ENCODE peak calls at places on chromosomes 5 and 9, in ten cellular contexts. C, I, E, Y, U, A, M, Q, B and F are unnamed samples.

GRCh38 chr5:142601432-142601831 is 84.5 kb downstream of the FGF1 start:
- DNase-seq in C (peak), I (no peak), E (no peak), Y (no peak), U (peak), A (no peak), M (no peak), Q (no peak), B (no peak), F (no peak)

GRCh38 chr9:98804083-98804482 is 3.4 kb upstream of the GALNT12 start:
- DNase-seq in C (no peak), I (no peak), E (no peak), Y (peak), U (no peak), A (no peak), M (no peak), Q (no peak), B (no peak), F (no peak)

GRCh38 chr5:171127314-171127713 is 181.7 kb upstream of the TLX3 start:
- DNase-seq in C (no peak), I (no peak), E (no peak), Y (no peak), U (no peak), A (no peak), M (no peak), Q (no peak), B (no peak), F (no peak)

GRCh38 chr5:129135633-129136032 is 41.1 kb downstream of the ISOC1 start:
- DNase-seq in C (peak), I (no peak), E (no peak), Y (no peak), U (no peak), A (no peak), M (no peak), Q (no peak), B (no peak), F (peak)

GRCh38 chr5:73515232-73515631 is 17.0 kb downstream of the BTF3 start:
- DNase-seq in C (no peak), I (no peak), E (no peak), Y (peak), U (no peak), A (no peak), M (no peak), Q (no peak), B (no peak), F (no peak)

GRCh38 chr5:173592050-173592669 is 24.3 kb downstream of the BOD1 start:
- DNase-seq in C (no peak), I (no peak), E (no peak), Y (no peak), U (peak), A (no peak), M (no peak), Q (no peak), B (no peak), F (no peak)

GRCh38 chr9:94973491-94973941 is 247.0 kb downstream of the AOPEP start:
- DNase-seq in C (no peak), I (no peak), E (peak), Y (no peak), U (no peak), A (no peak), M (no peak), Q (no peak), B (no peak), F (no peak)

GRCh38 chr9:110427497-110428104 is 89.9 kb upstream of the TXNDC8 start:
- DNase-seq in C (peak), I (no peak), E (no peak), Y (peak), U (peak), A (peak), M (no peak), Q (peak), B (peak), F (peak)

GRCh38 chr9:4864234-4864661 is 71.5 kb downstream of the RCL1 start:
- DNase-seq in C (no peak), I (no peak), E (no peak), Y (no peak), U (no peak), A (no peak), M (no peak), Q (no peak), B (no peak), F (no peak)

GRCh38 chr9:86721843-86722705 is 225.2 kb downstream of the GAS1 start:
- DNase-seq in C (no peak), I (peak), E (peak), Y (no peak), U (no peak), A (no peak), M (peak), Q (no peak), B (no peak), F (no peak)

GRCh38 chr5:12691330-12691729 is 787.1 kb upstream of the CTNND2 start:
- DNase-seq in C (no peak), I (no peak), E (no peak), Y (peak), U (no peak), A (no peak), M (no peak), Q (no peak), B (no peak), F (no peak)

GRCh38 chr5:144248015-144248414 is 77.3 kb downstream of the KCTD16 start:
- DNase-seq in C (no peak), I (no peak), E (no peak), Y (no peak), U (no peak), A (no peak), M (no peak), Q (no peak), B (no peak), F (no peak)

GRCh38 chr9:124110307-124110915 is 98.8 kb downstream of the LHX2 start:
- DNase-seq in C (no peak), I (no peak), E (peak), Y (no peak), U (peak), A (peak), M (peak), Q (peak), B (peak), F (peak)

GRCh38 chr5:60929024-60929423 is 15.8 kb downstream of the ERCC8 start:
- DNase-seq in C (no peak), I (no peak), E (no peak), Y (no peak), U (no peak), A (no peak), M (no peak), Q (no peak), B (no peak), F (no peak)